ENCODE peak calls at places on chromosomes 11 and 22, in four cellular contexts. One of them, this sample, is unnamed.

GRCh38 chr11:15163136-15163535 is 48.4 kb downstream of the INSC start:
- DNase-seq in AG09309: no peak
- DNase-seq in AG04449: no peak
- DNase-seq in body of pancreas: no peak
- DNase-seq in this sample: no peak

GRCh38 chr11:58905141-58905715 is 34.1 kb upstream of the GLYATL1 start:
- DNase-seq in AG09309: no peak
- DNase-seq in AG04449: no peak
- DNase-seq in body of pancreas: peak
- DNase-seq in this sample: peak

GRCh38 chr22:48423481-48423901 is 1404.2 kb downstream of the BRD1 start:
- DNase-seq in AG09309: no peak
- DNase-seq in AG04449: peak
- DNase-seq in body of pancreas: no peak
- DNase-seq in this sample: peak

GRCh38 chr11:38612701-38613100 is 2014.7 kb upstream of the RAG2 start:
- DNase-seq in AG09309: no peak
- DNase-seq in AG04449: no peak
- DNase-seq in body of pancreas: no peak
- DNase-seq in this sample: no peak

GRCh38 chr11:76524919-76525318 is 80.1 kb downstream of the EMSY start:
- DNase-seq in AG09309: peak
- DNase-seq in AG04449: no peak
- DNase-seq in body of pancreas: peak
- DNase-seq in this sample: no peak

GRCh38 chr11:12963789-12964536 is 45.2 kb upstream of the RASSF10 start:
- DNase-seq in AG09309: no peak
- DNase-seq in AG04449: no peak
- DNase-seq in body of pancreas: peak
- DNase-seq in this sample: peak

GRCh38 chr11:83070044-83070877 is 1.4 kb downstream of the RAB30 start:
- DNase-seq in AG09309: peak
- DNase-seq in AG04449: peak
- DNase-seq in body of pancreas: no peak
- DNase-seq in this sample: no peak

GRCh38 chr11:1194977-1195689 is 27.7 kb upstream of the MUC5B start:
- DNase-seq in AG09309: no peak
- DNase-seq in AG04449: no peak
- DNase-seq in body of pancreas: no peak
- DNase-seq in this sample: no peak

GRCh38 chr11:88131764-88132470 is 43.3 kb downstream of the RAB38 start:
- DNase-seq in AG09309: no peak
- DNase-seq in AG04449: no peak
- DNase-seq in body of pancreas: no peak
- DNase-seq in this sample: no peak

GRCh38 chr11:8870461-8871282 is 40.3 kb upstream of the AKIP1 start:
- DNase-seq in AG09309: no peak
- DNase-seq in AG04449: no peak
- DNase-seq in body of pancreas: peak
- DNase-seq in this sample: peak

GRCh38 chr11:118051611-118052461 is 25.0 kb upstream of the TMPRSS4 start:
- DNase-seq in AG09309: no peak
- DNase-seq in AG04449: no peak
- DNase-seq in body of pancreas: no peak
- DNase-seq in this sample: no peak

GRCh38 chr22:41481131-41481830 is 12.4 kb downstream of the ACO2 start:
- DNase-seq in AG09309: no peak
- DNase-seq in AG04449: no peak
- DNase-seq in body of pancreas: no peak
- DNase-seq in this sample: no peak

GRCh38 chr22:22948651-22949611 is 61.3 kb downstream of the IGLL5 start:
- DNase-seq in AG09309: peak
- DNase-seq in AG04449: no peak
- DNase-seq in body of pancreas: no peak
- DNase-seq in this sample: no peak

GRCh38 chr11:87437133-87437843 is 399.6 kb downstream of the TMEM135 start:
- DNase-seq in AG09309: no peak
- DNase-seq in AG04449: no peak
- DNase-seq in body of pancreas: no peak
- DNase-seq in this sample: no peak

GRCh38 chr22:49873228-49873940 is 19.7 kb downstream of the ZBED4 start:
- DNase-seq in AG09309: no peak
- DNase-seq in AG04449: no peak
- DNase-seq in body of pancreas: no peak
- DNase-seq in this sample: no peak

GRCh38 chr11:64324692-64325469 is 7.0 kb downstream of the PRDX5 start:
- DNase-seq in AG09309: no peak
- DNase-seq in AG04449: no peak
- DNase-seq in body of pancreas: no peak
- DNase-seq in this sample: no peak

GRCh38 chr11:69464621-69464960 is 16.9 kb upstream of the LINC01488 start:
- DNase-seq in AG09309: no peak
- DNase-seq in AG04449: no peak
- DNase-seq in body of pancreas: no peak
- DNase-seq in this sample: no peak

GRCh38 chr22:22410121-22410520 is 98.4 kb downstream of the ZNF280B start:
- DNase-seq in AG09309: no peak
- DNase-seq in AG04449: no peak
- DNase-seq in body of pancreas: no peak
- DNase-seq in this sample: peak

GRCh38 chr22:30315962-30316576 is 10.7 kb downstream of the TBC1D10A start:
- DNase-seq in AG09309: no peak
- DNase-seq in AG04449: no peak
- DNase-seq in body of pancreas: no peak
- DNase-seq in this sample: no peak

GRCh38 chr11:44923080-44923479 is 27.6 kb downstream of the TP53I11 start:
- DNase-seq in AG09309: no peak
- DNase-seq in AG04449: no peak
- DNase-seq in body of pancreas: no peak
- DNase-seq in this sample: no peak

GRCh38 chr22:46881373-46882118 is 119.1 kb downstream of the TBC1D22A start:
- DNase-seq in AG09309: no peak
- DNase-seq in AG04449: no peak
- DNase-seq in body of pancreas: no peak
- DNase-seq in this sample: no peak

GRCh38 chr11:128814856-128815705 is 52.0 kb downstream of the KCNJ1 start:
- DNase-seq in AG09309: peak
- DNase-seq in AG04449: peak
- DNase-seq in body of pancreas: peak
- DNase-seq in this sample: peak

GRCh38 chr11:79431535-79431934 is 9.3 kb downstream of the TENM4 start:
- DNase-seq in AG09309: no peak
- DNase-seq in AG04449: no peak
- DNase-seq in body of pancreas: no peak
- DNase-seq in this sample: no peak

GRCh38 chr22:21051145-21051835 is 5.5 kb downstream of the LRRC74B start:
- DNase-seq in AG09309: no peak
- DNase-seq in AG04449: no peak
- DNase-seq in body of pancreas: no peak
- DNase-seq in this sample: no peak

GRCh38 chr11:44823920-44824704 is 97.3 kb downstream of the TSPAN18 start:
- DNase-seq in AG09309: no peak
- DNase-seq in AG04449: no peak
- DNase-seq in body of pancreas: no peak
- DNase-seq in this sample: no peak

GRCh38 chr22:50074551-50075042 is 10.6 kb downstream of the MLC1 start:
- DNase-seq in AG09309: no peak
- DNase-seq in AG04449: no peak
- DNase-seq in body of pancreas: peak
- DNase-seq in this sample: no peak

GRCh38 chr22:21837184-21837979 is 30.1 kb downstream of the MAPK1 start:
- DNase-seq in AG09309: peak
- DNase-seq in AG04449: peak
- DNase-seq in body of pancreas: no peak
- DNase-seq in this sample: no peak

GRCh38 chr11:3191586-3192324 is 26.6 kb upstream of the OSBPL5 start:
- DNase-seq in AG09309: no peak
- DNase-seq in AG04449: no peak
- DNase-seq in body of pancreas: no peak
- DNase-seq in this sample: no peak

GRCh38 chr11:2077061-2077802 is 62.0 kb downstream of the IGF2 start:
- DNase-seq in AG09309: no peak
- DNase-seq in AG04449: no peak
- DNase-seq in body of pancreas: peak
- DNase-seq in this sample: no peak

GRCh38 chr11:62984451-62984991 is at the start of gene SLC22A6:
- DNase-seq in AG09309: no peak
- DNase-seq in AG04449: no peak
- DNase-seq in body of pancreas: no peak
- DNase-seq in this sample: no peak

GRCh38 chr11:46249103-46249942 is 28.1 kb upstream of the CREB3L1 start:
- DNase-seq in AG09309: no peak
- DNase-seq in AG04449: no peak
- DNase-seq in body of pancreas: no peak
- DNase-seq in this sample: no peak

GRCh38 chr11:68117896-68118470 is 3.2 kb downstream of the CHKA start:
- DNase-seq in AG09309: no peak
- DNase-seq in AG04449: no peak
- DNase-seq in body of pancreas: no peak
- DNase-seq in this sample: no peak

GRCh38 chr11:15171956-15172355 is 57.2 kb downstream of the INSC start:
- DNase-seq in AG09309: no peak
- DNase-seq in AG04449: no peak
- DNase-seq in body of pancreas: no peak
- DNase-seq in this sample: no peak

GRCh38 chr22:40751250-40751649 is 67.9 kb downstream of the SLC25A17 start:
- DNase-seq in AG09309: no peak
- DNase-seq in AG04449: no peak
- DNase-seq in body of pancreas: no peak
- DNase-seq in this sample: no peak

GRCh38 chr11:119626910-119627305 is 102.1 kb downstream of the NECTIN1 start:
- DNase-seq in AG09309: no peak
- DNase-seq in AG04449: no peak
- DNase-seq in body of pancreas: no peak
- DNase-seq in this sample: no peak

GRCh38 chr11:125129316-125129990 is 18.0 kb upstream of the TMEM218 start:
- DNase-seq in AG09309: no peak
- DNase-seq in AG04449: no peak
- DNase-seq in body of pancreas: no peak
- DNase-seq in this sample: no peak

GRCh38 chr11:125123194-125123946 is 11.9 kb upstream of the TMEM218 start:
- DNase-seq in AG09309: no peak
- DNase-seq in AG04449: no peak
- DNase-seq in body of pancreas: no peak
- DNase-seq in this sample: no peak

GRCh38 chr11:125128450-125128849 is 17.0 kb upstream of the TMEM218 start:
- DNase-seq in AG09309: peak
- DNase-seq in AG04449: peak
- DNase-seq in body of pancreas: no peak
- DNase-seq in this sample: no peak

DNA sequence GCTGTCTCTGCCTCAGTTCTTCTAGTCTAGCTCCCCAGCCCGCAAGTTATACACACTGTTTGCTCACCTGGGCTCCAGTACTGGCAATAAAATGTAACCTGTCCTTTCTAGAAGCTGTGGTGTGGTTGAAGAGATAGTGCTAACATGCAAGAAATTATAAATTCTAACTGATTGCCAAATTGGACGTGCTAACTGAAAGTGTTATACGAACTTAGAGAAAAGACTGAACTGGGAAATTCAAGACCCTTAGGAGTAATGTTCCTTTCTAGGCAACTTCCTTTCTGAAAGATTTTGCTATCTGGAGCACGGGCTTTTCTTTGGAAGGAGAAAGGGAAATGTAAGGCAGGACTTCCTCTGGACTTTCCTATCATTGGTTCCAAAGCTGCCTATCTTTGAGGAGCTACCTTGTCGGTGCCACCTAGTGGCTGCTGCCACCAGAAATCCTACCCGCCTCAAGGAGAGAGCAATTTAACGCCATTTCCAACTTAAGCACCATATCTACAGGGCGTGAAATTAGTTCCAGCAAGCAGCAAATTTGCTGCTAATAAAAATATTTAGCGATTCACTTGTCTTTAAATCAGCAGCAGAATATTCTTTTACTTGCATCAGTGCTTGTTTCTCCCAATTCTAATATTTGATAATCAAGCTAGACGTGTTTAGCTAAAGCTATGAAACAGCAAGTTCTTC is 12.7 kb upstream of the TMEM218 start:
- DNase-seq in AG09309: no peak
- DNase-seq in AG04449: no peak
- DNase-seq in body of pancreas: peak
- DNase-seq in this sample: peak
- TF ChIP-seq CTCF in AG09309: peak
- TF ChIP-seq CTCF in AG04449: peak
- TF ChIP-seq CTCF in body of pancreas: peak
- TF ChIP-seq CTCF in this sample: peak

GRCh38 chr11:20762980-20763379 is 93.6 kb downstream of the NELL1 start:
- DNase-seq in AG09309: no peak
- DNase-seq in AG04449: no peak
- DNase-seq in body of pancreas: no peak
- DNase-seq in this sample: no peak
- TF ChIP-seq CTCF in AG09309: no peak
- TF ChIP-seq CTCF in AG04449: no peak
- TF ChIP-seq CTCF in body of pancreas: no peak
- TF ChIP-seq CTCF in this sample: no peak

DNA sequence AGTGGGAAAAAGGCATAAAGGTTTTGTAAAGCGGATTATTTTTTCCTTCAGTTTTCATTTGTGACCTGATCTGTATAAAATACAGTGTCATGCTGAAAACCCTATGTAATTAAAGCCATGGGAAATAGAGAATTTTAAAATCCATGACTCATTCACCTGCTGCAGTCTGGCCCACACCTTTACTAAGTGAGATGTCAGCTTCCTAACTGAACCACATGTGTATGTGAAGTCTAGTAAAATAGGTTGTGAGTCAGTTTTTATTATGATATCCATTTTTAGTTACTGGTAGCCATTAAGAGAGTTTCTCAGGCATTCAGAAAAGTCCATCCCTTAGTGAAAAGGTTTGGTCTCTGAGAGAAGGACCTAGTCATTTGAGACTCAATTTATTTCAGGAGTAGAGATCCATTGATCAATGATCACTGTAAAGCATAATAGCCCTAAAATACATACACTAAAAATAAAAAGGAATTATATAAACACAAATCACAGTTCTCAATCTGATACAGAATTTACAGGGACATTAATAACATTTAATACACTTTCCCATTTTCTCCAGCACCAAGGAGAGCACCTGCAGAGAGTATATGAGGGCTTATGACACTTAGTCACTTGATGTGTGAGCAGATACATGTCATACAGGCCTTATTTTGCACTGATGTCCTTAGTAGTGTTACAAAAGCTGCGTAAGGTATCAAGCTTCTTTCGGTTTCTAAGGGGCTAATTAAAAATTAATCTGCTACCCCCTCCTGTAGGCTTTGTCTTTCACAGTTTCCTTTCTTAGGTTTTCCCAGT is 61.1 kb downstream of the TRIM44 start:
- DNase-seq in AG09309: no peak
- DNase-seq in AG04449: no peak
- DNase-seq in body of pancreas: no peak
- DNase-seq in this sample: no peak
- TF ChIP-seq CTCF in AG09309: no peak
- TF ChIP-seq CTCF in AG04449: no peak
- TF ChIP-seq CTCF in body of pancreas: no peak
- TF ChIP-seq CTCF in this sample: no peak

GRCh38 chr11:61053198-61053597 is 49.1 kb upstream of the CD5 start:
- DNase-seq in AG09309: no peak
- DNase-seq in AG04449: no peak
- DNase-seq in body of pancreas: no peak
- DNase-seq in this sample: no peak
- TF ChIP-seq CTCF in AG09309: no peak
- TF ChIP-seq CTCF in AG04449: no peak
- TF ChIP-seq CTCF in body of pancreas: no peak
- TF ChIP-seq CTCF in this sample: no peak

GRCh38 chr11:75184051-75184450 is 33.1 kb downstream of the SLCO2B1 start:
- DNase-seq in AG09309: no peak
- DNase-seq in AG04449: no peak
- DNase-seq in body of pancreas: no peak
- DNase-seq in this sample: no peak
- TF ChIP-seq CTCF in AG09309: no peak
- TF ChIP-seq CTCF in AG04449: no peak
- TF ChIP-seq CTCF in body of pancreas: no peak
- TF ChIP-seq CTCF in this sample: no peak